ENCODE peak calls at places on chromosomes 3 and 15, in six cellular contexts. W is osteoblast; C is stimulated activated CD4-positive, alpha-beta T cell treated with anti-CD3 and anti-CD28 coated beads, Interleukin-2, amount 100 ng/mL, for 48 hours; D is effector CD4-positive, alpha-beta T cell; V is NCI-H526 treated with DMSO at 0.1 percent for 48 hours; K is lung. Z is an unnamed sample.

GRCh38 chr3:129195731-129196256 is 12.1 kb upstream of the CNBP start:
- DNase-seq in D (no peak), V (no peak), W (peak), K (peak), C (no peak), Z (no peak)

GRCh38 chr3:127454051-127454450 is 136.5 kb downstream of the TPRA1 start:
- DNase-seq in V (no peak), W (no peak), C (no peak), K (no peak), D (no peak), Z (no peak)

GRCh38 chr15:100849021-100849831 is 30.4 kb upstream of the ALDH1A3 start:
- DNase-seq in W (peak), C (peak), D (peak), V (peak), K (peak), Z (peak)

GRCh38 chr3:161163297-161163696 is 57.8 kb upstream of the NMD3 start:
- DNase-seq in C (no peak), K (no peak), W (peak), V (no peak), D (no peak), Z (no peak)

GRCh38 chr15:99169769-99170311 is 65.0 kb downstream of the SYNM start:
- DNase-seq in W (peak), K (no peak), D (no peak), V (no peak), C (no peak), Z (no peak)

GRCh38 chr3:8635625-8636024 is 9.0 kb downstream of the SSUH2 start:
- DNase-seq in W (peak), V (no peak), D (no peak), C (no peak), K (no peak), Z (no peak)

GRCh38 chr3:30502051-30502741 is 104.2 kb upstream of the TGFBR2 start:
- DNase-seq in K (no peak), V (no peak), D (no peak), C (no peak), W (no peak), Z (no peak)

GRCh38 chr3:86949850-86950249 is 41.1 kb downstream of the VGLL3 start:
- DNase-seq in V (no peak), W (no peak), C (no peak), K (no peak), D (no peak), Z (no peak)

GRCh38 chr3:45800611-45801010 is 4.3 kb upstream of the SLC6A20 start:
- DNase-seq in V (no peak), D (no peak), W (no peak), C (no peak), K (peak), Z (no peak)

GRCh38 chr3:194472290-194472920 is 14.4 kb downstream of the ATP13A3 start:
- DNase-seq in W (no peak), K (no peak), C (no peak), V (peak), D (no peak), Z (peak)

GRCh38 chr3:81726132-81726531 is 35.3 kb downstream of the GBE1 start:
- DNase-seq in K (no peak), D (no peak), C (no peak), W (no peak), V (no peak), Z (no peak)

GRCh38 chr3:5709704-5710103 is 522.2 kb downstream of the EDEM1 start:
- DNase-seq in V (no peak), K (no peak), W (no peak), D (no peak), C (no peak), Z (no peak)

GRCh38 chr3:46566040-46566631 is at the start of gene LRRC2:
- DNase-seq in V (peak), W (peak), C (no peak), D (no peak), K (no peak), Z (peak)

GRCh38 chr15:81336568-81336967 is 12.6 kb upstream of the STARD5 start:
- DNase-seq in V (peak), W (no peak), C (no peak), D (peak), K (no peak), Z (peak)

GRCh38 chr15:65971741-65971995 is 102.4 kb downstream of the RAB11A start:
- DNase-seq in W (no peak), C (no peak), D (no peak), V (no peak), K (no peak), Z (no peak)

GRCh38 chr15:32922541-32922940 is 204.7 kb downstream of the GREM1 start:
- DNase-seq in W (no peak), D (no peak), K (no peak), V (no peak), C (no peak), Z (no peak)

GRCh38 chr3:146184616-146185015 is 23.6 kb upstream of the PLOD2 start:
- DNase-seq in W (no peak), V (peak), K (no peak), D (no peak), C (no peak), Z (no peak)

GRCh38 chr3:169237181-169237580 is 426.3 kb downstream of the MECOM start:
- DNase-seq in D (no peak), V (no peak), C (no peak), K (no peak), W (no peak), Z (no peak)

GRCh38 chr3:146277953-146278631 is 27.2 kb upstream of the PLSCR4 start:
- DNase-seq in K (no peak), C (no peak), V (no peak), D (no peak), W (no peak), Z (no peak)

GRCh38 chr3:42937334-42937733 is 31.4 kb downstream of the ZNF662 start:
- DNase-seq in D (no peak), V (no peak), K (no peak), C (no peak), W (no peak), Z (no peak)

GRCh38 chr15:89457086-89457485 is 39.3 kb downstream of the RHCG start:
- DNase-seq in K (no peak), D (no peak), C (no peak), V (no peak), W (peak), Z (no peak)

GRCh38 chr15:40100133-40100946 is 8.3 kb downstream of the BMF start:
- DNase-seq in V (no peak), W (peak), D (no peak), K (no peak), C (no peak), Z (no peak)

GRCh38 chr3:121703973-121704372 is 43.3 kb upstream of the HCLS1 start:
- DNase-seq in V (no peak), D (no peak), K (no peak), C (no peak), W (no peak), Z (no peak)

GRCh38 chr3:110755345-110755744 is 316.3 kb upstream of the NECTIN3 start:
- DNase-seq in V (no peak), C (no peak), K (no peak), W (no peak), D (no peak), Z (no peak)

GRCh38 chr3:33380653-33381052 is 59.6 kb downstream of the UBP1 start:
- DNase-seq in K (no peak), V (no peak), W (no peak), D (no peak), C (no peak), Z (no peak)

GRCh38 chr15:54273928-54274327 is 295.7 kb downstream of the UNC13C start:
- DNase-seq in C (no peak), D (no peak), W (no peak), K (no peak), V (no peak), Z (no peak)

GRCh38 chr3:62670351-62670750 is 204.9 kb downstream of the CADPS start:
- DNase-seq in V (no peak), W (no peak), C (no peak), D (no peak), K (no peak), Z (no peak)

GRCh38 chr3:158531334-158531733 is 39.7 kb upstream of the MLF1 start:
- DNase-seq in D (no peak), C (no peak), K (no peak), V (no peak), W (no peak), Z (no peak)